ENCODE peak calls at places on chromosomes 7 and 10, in four cellular contexts. S, O, M and B are unnamed samples.

GRCh38 chr7:5634107-5634950 is 147.1 kb downstream of the RNF216 start:
- DNase-seq in M (peak), O (peak), S (no peak), B (no peak)

GRCh38 chr10:122204691-122205489 is 66.2 kb upstream of the BTBD16 start:
- DNase-seq in M (no peak), O (no peak), S (no peak), B (no peak)

GRCh38 chr7:79398145-79398749 is 55.2 kb downstream of the MAGI2 start:
- DNase-seq in M (no peak), S (no peak), O (no peak), B (no peak)

GRCh38 chr10:133475821-133476640 is 22.3 kb downstream of the SCART1 start:
- DNase-seq in S (no peak), M (no peak), O (no peak), B (no peak)

GRCh38 chr10:483266-483665 is 206.2 kb downstream of the DIP2C start:
- DNase-seq in M (peak), S (no peak), O (no peak), B (no peak)

GRCh38 chr7:2444476-2444875 is 31.7 kb downstream of the GRIFIN start:
- DNase-seq in S (no peak), M (no peak), O (peak), B (peak)

GRCh38 chr10:78642261-78642660 is 426.5 kb upstream of the ZMIZ1 start:
- DNase-seq in O (no peak), S (no peak), M (no peak), B (no peak)

GRCh38 chr7:16318989-16319915 is 102.1 kb downstream of the CRPPA start:
- DNase-seq in M (no peak), S (no peak), O (peak), B (peak)

GRCh38 chr10:77187376-77187999 is 450.1 kb downstream of the KCNMA1 start:
- DNase-seq in S (no peak), O (peak), M (no peak), B (no peak)

GRCh38 chr10:117226813-117227451 is 14.0 kb upstream of the SLC18A2 start:
- DNase-seq in O (peak), S (no peak), M (no peak), B (peak)